ENCODE peak calls at places on chromosomes 2 and 18, in five cellular contexts. J is AG09309; M is AG04450; F is fibroblast of the aortic adventitia; D is CD8-positive, alpha-beta T cell. X is an unnamed sample.

GRCh38 chr2:150296795-150297546 is 190.5 kb downstream of the RND3 start:
- DNase-seq in J (no peak), M (peak), F (peak), D (no peak), X (peak)

GRCh38 chr2:160140471-160140870 is 59.6 kb downstream of the ITGB6 start:
- DNase-seq in J (no peak), M (no peak), F (peak), D (no peak), X (peak)

GRCh38 chr2:120528693-120529076 is 182.7 kb downstream of the INHBB start:
- DNase-seq in J (no peak), M (no peak), F (no peak), D (no peak), X (no peak)

GRCh38 chr2:121501554-121501953 is 29.1 kb upstream of the RNU4ATAC start:
- DNase-seq in J (no peak), M (no peak), F (no peak), D (no peak), X (no peak)

GRCh38 chr2:171347591-171348032 is 86.2 kb downstream of the METTL8 start:
- DNase-seq in J (peak), M (peak), F (peak), D (no peak), X (peak)

GRCh38 chr18:51279367-51279984 is 82.0 kb upstream of the MEX3C start:
- DNase-seq in J (no peak), M (no peak), F (no peak), D (no peak), X (no peak)

GRCh38 chr2:240412211-240412830 is 23.1 kb upstream of the GPC1 start:
- DNase-seq in J (no peak), M (no peak), F (no peak), D (peak), X (no peak)

GRCh38 chr2:85161626-85161960 is 28.4 kb downstream of the TCF7L1 start:
- DNase-seq in J (peak), M (no peak), F (peak), D (no peak), X (no peak)

GRCh38 chr2:196200557-196200956 is 29.2 kb upstream of the STK17B start:
- DNase-seq in J (no peak), M (no peak), F (no peak), D (no peak), X (no peak)

GRCh38 chr2:6864938-6865345 is 765 bp downstream of the CMPK2 start:
- DNase-seq in J (no peak), M (no peak), F (no peak), D (peak), X (peak)

DNA sequence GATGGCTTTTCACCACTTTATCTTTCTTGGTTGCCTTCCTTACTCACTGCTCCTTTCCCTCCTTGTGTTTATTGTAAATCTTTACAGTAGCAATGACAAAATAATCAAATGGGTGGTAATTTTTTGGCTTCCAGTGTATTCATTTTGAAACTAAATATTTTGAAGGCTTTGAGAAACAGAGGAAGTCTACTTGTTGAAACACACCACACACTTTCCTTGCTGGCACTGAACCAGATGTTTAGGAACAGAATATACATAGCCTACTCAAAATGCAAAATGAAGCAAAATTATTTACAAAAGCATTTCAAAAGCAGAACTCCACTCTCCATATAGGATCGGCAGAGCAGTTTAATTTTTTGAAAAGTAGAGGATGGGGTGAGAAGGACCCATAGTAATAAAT is 189.8 kb downstream of the LTBP1 start:
- DNase-seq in J (no peak), M (no peak), F (peak), D (no peak), X (peak)
- H3K4me3 ChIP-seq in J (peak), M (peak), F (peak), D (no peak), X (peak)

GRCh38 chr2:128307595-128307994 is 11.1 kb downstream of the HS6ST1 start:
- DNase-seq in J (no peak), M (no peak), F (no peak), D (no peak), X (no peak)

GRCh38 chr2:128305555-128306080 is 13.1 kb downstream of the HS6ST1 start:
- DNase-seq in J (no peak), M (no peak), F (no peak), D (no peak), X (no peak)

GRCh38 chr2:128308284-128308731 is 10.4 kb downstream of the HS6ST1 start:
- DNase-seq in J (no peak), M (no peak), F (no peak), D (no peak), X (no peak)

GRCh38 chr2:128306081-128306930 is 12.4 kb downstream of the HS6ST1 start:
- DNase-seq in J (peak), M (peak), F (peak), D (no peak), X (peak)

GRCh38 chr2:128306931-128307460 is 11.7 kb downstream of the HS6ST1 start:
- DNase-seq in J (no peak), M (no peak), F (no peak), D (no peak), X (no peak)
- H3K4me3 ChIP-seq in J (no peak), M (no peak), F (no peak), D (no peak), X (no peak)

GRCh38 chr2:172930871-172931255 is 144.8 kb upstream of the MAP3K20 start:
- DNase-seq in J (no peak), M (no peak), F (no peak), D (no peak), X (no peak)

GRCh38 chr2:172929644-172930043 is 146.0 kb upstream of the MAP3K20 start:
- DNase-seq in J (no peak), M (no peak), F (peak), D (no peak), X (peak)

GRCh38 chr2:172928754-172929153 is 146.9 kb upstream of the MAP3K20 start:
- DNase-seq in J (no peak), M (peak), F (peak), D (no peak), X (peak)

GRCh38 chr2:172931923-172932520 is 143.6 kb upstream of the MAP3K20 start:
- DNase-seq in J (no peak), M (peak), F (peak), D (peak), X (peak)

DNA sequence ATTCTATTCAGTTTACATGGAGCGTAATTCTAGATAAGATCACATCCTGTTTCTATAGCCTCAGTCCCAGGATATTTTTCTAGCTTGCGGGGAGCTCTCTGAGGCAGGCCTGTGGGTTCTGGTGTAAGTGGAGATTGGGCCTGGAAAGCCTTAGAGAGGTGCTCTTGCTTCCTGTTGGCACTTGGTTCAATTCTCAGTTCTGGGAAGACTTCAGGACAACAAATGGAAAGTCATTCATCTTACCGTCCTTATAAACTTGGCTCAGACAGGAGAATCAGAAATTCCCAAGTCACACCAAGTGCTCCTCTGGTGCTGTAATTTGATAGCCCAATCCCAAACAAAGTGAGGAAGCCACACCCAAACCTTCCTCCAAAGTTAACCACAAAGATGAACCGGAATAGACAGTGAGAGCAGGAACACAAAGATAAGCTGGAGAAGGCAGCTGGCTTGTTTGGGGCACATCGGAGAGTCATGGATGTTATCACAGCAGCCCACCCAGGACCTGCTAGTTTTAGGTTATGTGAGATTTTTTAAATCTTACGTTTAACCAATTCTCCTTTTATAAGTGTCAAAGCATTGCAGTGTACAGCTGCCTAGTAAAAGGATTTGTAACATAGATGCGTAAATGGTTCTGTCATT is 144.3 kb upstream of the MAP3K20 start:
- DNase-seq in J (no peak), M (no peak), F (peak), D (no peak), X (peak)
- H3K4me3 ChIP-seq in J (no peak), M (peak), F (peak), D (no peak), X (no peak)

GRCh38 chr18:45874501-45875184 is 49.2 kb downstream of the SIGLEC15 start:
- DNase-seq in J (no peak), M (no peak), F (peak), D (peak), X (peak)

GRCh38 chr18:45876131-45876530 is 50.7 kb downstream of the SIGLEC15 start:
- DNase-seq in J (no peak), M (no peak), F (no peak), D (no peak), X (no peak)

GRCh38 chr18:45877403-45877802 is 51.9 kb downstream of the SIGLEC15 start:
- DNase-seq in J (no peak), M (no peak), F (no peak), D (no peak), X (no peak)

GRCh38 chr18:45879681-45880655 is 54.5 kb downstream of the SIGLEC15 start:
- DNase-seq in J (peak), M (peak), F (peak), D (peak), X (peak)
- H3K4me3 ChIP-seq in J (no peak), M (no peak), F (no peak), D (no peak), X (no peak)

GRCh38 chr2:177603734-177604133 is 211.2 kb downstream of the AGPS start:
- DNase-seq in J (no peak), M (no peak), F (no peak), D (no peak), X (no peak)
- H3K4me3 ChIP-seq in J (no peak), M (no peak), F (no peak), D (no peak), X (no peak)

GRCh38 chr2:44275915-44276279 is 617 bp downstream of the SLC3A1 start:
- DNase-seq in J (peak), M (no peak), F (peak), D (no peak), X (peak)
- H3K4me3 ChIP-seq in J (no peak), M (no peak), F (no peak), D (no peak), X (no peak)

GRCh38 chr18:57437433-57437781 is 2.2 kb downstream of the ONECUT2 start:
- DNase-seq in J (no peak), M (no peak), F (no peak), D (no peak), X (no peak)
- H3K4me3 ChIP-seq in J (peak), M (no peak), F (no peak), D (no peak), X (no peak)

GRCh38 chr18:10456718-10457499 is 2.5 kb downstream of the APCDD1 start:
- DNase-seq in J (no peak), M (no peak), F (no peak), D (no peak), X (no peak)
- H3K4me3 ChIP-seq in J (no peak), M (no peak), F (no peak), D (no peak), X (no peak)

DNA sequence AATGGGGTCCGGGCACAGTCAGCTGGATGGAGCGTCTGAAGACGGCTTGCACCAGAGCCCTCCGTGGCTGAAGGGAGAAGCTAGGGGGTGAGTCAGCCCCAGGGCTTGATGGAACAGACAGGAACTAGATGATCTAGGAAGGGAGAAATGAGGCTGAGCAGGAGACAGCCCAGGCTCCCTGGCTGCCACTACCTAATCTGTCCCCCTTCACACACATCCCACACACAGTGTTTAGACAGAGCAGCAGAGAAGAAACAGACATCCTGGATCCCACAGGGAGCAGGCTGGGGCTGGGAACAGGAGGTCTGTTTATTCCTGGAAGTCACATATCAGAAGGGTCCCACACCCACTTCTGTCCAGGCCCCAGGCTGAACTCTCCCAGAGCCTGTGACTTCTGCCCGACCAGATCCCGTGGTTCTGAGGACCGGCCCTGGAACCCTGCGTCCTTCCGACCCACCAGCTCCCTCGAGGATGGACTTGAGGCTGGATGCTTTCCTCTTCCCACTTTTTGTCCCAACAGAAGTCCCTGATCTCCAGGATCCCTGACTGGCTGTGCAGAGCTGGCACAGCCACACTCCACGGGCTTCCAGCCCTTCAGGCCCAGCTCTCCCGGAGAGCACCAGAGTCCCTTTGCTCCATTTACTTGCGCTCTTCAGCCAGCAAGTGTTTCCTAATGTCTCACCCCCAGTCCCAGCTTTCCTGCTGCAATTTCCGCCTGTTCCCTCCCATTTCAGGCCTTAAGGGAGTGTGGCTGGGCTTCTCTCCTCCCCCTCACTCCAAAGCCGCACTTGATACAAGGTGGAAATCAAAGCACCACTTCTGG is 1.5 kb upstream of the GPBAR1 start:
- DNase-seq in J (peak), M (no peak), F (peak), D (no peak), X (peak)
- H3K4me3 ChIP-seq in J (no peak), M (no peak), F (no peak), D (no peak), X (no peak)

DNA sequence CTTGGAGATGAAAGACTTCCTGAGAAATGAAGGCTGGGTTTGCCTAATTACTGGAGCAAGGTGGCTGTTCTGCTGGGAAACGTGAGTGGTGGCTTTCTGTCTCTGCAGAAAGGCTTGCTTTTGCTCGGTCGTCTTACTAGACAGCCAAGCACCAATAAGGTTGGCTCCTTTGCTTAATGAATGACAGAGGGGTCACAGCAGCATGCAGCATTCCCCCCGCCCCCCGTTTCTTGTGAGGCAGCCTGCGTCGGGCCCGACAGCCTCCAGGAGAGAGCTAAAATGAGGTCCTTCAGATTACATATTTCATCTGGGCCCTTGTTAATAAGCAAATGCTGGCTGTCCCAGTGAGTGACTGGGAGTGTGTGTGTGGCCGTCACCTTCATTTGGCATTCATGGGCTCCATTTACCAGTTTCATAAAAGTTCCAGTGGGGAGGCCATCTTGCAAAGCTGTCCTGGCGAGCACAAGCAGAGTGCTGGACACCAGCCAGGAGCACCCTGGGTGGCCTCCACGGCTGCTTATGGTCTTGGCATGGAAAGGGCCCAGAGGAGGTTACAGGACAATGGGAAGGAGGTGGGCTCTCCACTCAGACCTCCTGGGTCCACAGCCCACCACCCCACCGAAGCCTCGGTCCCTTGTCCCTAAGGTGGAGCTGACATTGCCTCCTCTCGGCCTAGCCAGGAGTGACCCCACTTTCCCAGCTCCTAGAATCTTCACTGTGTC is 37.2 kb downstream of the ODC1 start:
- DNase-seq in J (no peak), M (no peak), F (no peak), D (no peak), X (peak)
- H3K4me3 ChIP-seq in J (no peak), M (no peak), F (no peak), D (no peak), X (no peak)